ENCODE peak calls at places on chromosomes 11 and 22, in seven cellular contexts. One of them, this sample, is unnamed.

GRCh38 chr11:28887681-28888080 is 779.5 kb downstream of the METTL15 start:
- DNase-seq in lower leg skin: no peak
- DNase-seq in BE2C: no peak
- DNase-seq in mammary epithelial cell: no peak
- DNase-seq in cardiac muscle cell: no peak
- DNase-seq in hepatocyte: no peak
- DNase-seq in colonic mucosa: no peak
- DNase-seq in this sample: no peak

GRCh38 chr22:20239063-20239950 is 28.8 kb downstream of the RTN4R start:
- DNase-seq in colonic mucosa: no peak
- DNase-seq in lower leg skin: no peak
- DNase-seq in mammary epithelial cell: no peak
- DNase-seq in BE2C: peak; percentile 63
- DNase-seq in cardiac muscle cell: no peak
- DNase-seq in hepatocyte: peak; percentile 34
- DNase-seq in this sample: no peak

GRCh38 chr11:124983674-124984511 is 29.9 kb downstream of the CCDC15 start:
- DNase-seq in BE2C: no peak
- DNase-seq in colonic mucosa: no peak
- DNase-seq in hepatocyte: no peak
- DNase-seq in lower leg skin: no peak
- DNase-seq in cardiac muscle cell: no peak
- DNase-seq in mammary epithelial cell: no peak
- DNase-seq in this sample: no peak

GRCh38 chr11:115276182-115276581 is 228.0 kb downstream of the CADM1 start:
- DNase-seq in mammary epithelial cell: no peak
- DNase-seq in lower leg skin: no peak
- DNase-seq in BE2C: no peak
- DNase-seq in cardiac muscle cell: no peak
- DNase-seq in hepatocyte: no peak
- DNase-seq in colonic mucosa: no peak
- DNase-seq in this sample: no peak

GRCh38 chr11:128716661-128717210 is 22.9 kb downstream of the FLI1 start:
- DNase-seq in cardiac muscle cell: no peak
- DNase-seq in lower leg skin: no peak
- DNase-seq in colonic mucosa: no peak
- DNase-seq in BE2C: no peak
- DNase-seq in hepatocyte: no peak
- DNase-seq in mammary epithelial cell: no peak
- DNase-seq in this sample: peak; percentile 36

GRCh38 chr22:43007519-43008102 is 7.3 kb downstream of the PACSIN2 start:
- DNase-seq in cardiac muscle cell: peak; percentile 55
- DNase-seq in colonic mucosa: peak; percentile 85
- DNase-seq in mammary epithelial cell: no peak
- DNase-seq in hepatocyte: peak; percentile 79
- DNase-seq in BE2C: peak; percentile 71
- DNase-seq in lower leg skin: no peak
- DNase-seq in this sample: no peak

GRCh38 chr11:72703281-72704008 is 29.2 kb upstream of the PDE2A start:
- DNase-seq in cardiac muscle cell: no peak
- DNase-seq in hepatocyte: peak; percentile 69
- DNase-seq in BE2C: no peak
- DNase-seq in colonic mucosa: peak; percentile 36
- DNase-seq in lower leg skin: no peak
- DNase-seq in mammary epithelial cell: no peak
- DNase-seq in this sample: peak; percentile 83

GRCh38 chr11:120182790-120183491 is 27.9 kb upstream of the OAF start:
- DNase-seq in lower leg skin: peak; percentile 18
- DNase-seq in mammary epithelial cell: no peak
- DNase-seq in hepatocyte: peak; percentile 64
- DNase-seq in cardiac muscle cell: peak; percentile 74
- DNase-seq in colonic mucosa: peak; percentile 91
- DNase-seq in BE2C: peak; percentile 71
- DNase-seq in this sample: no peak

GRCh38 chr22:50071432-50072166 is 13.5 kb upstream of the TTLL8 start:
- DNase-seq in cardiac muscle cell: no peak
- DNase-seq in mammary epithelial cell: peak; percentile 10
- DNase-seq in colonic mucosa: no peak
- DNase-seq in BE2C: no peak
- DNase-seq in lower leg skin: no peak
- DNase-seq in hepatocyte: no peak
- DNase-seq in this sample: no peak

GRCh38 chr11:13183094-13183825 is 94.3 kb upstream of the BMAL1 start:
- DNase-seq in lower leg skin: no peak
- DNase-seq in BE2C: no peak
- DNase-seq in cardiac muscle cell: peak; percentile 40
- DNase-seq in hepatocyte: peak; percentile 32
- DNase-seq in colonic mucosa: no peak
- DNase-seq in mammary epithelial cell: peak; percentile 77
- DNase-seq in this sample: no peak

GRCh38 chr11:96307748-96308133 is 35.3 kb downstream of the MAML2 start:
- DNase-seq in hepatocyte: peak; percentile 39
- DNase-seq in mammary epithelial cell: peak; percentile 90
- DNase-seq in cardiac muscle cell: no peak
- DNase-seq in colonic mucosa: peak; percentile 75
- DNase-seq in BE2C: peak; percentile 13
- DNase-seq in lower leg skin: no peak
- DNase-seq in this sample: no peak

GRCh38 chr11:75107187-75107586 is 10.5 kb upstream of the OR2AT4 start:
- DNase-seq in BE2C: no peak
- DNase-seq in cardiac muscle cell: no peak
- DNase-seq in lower leg skin: no peak
- DNase-seq in mammary epithelial cell: no peak
- DNase-seq in hepatocyte: no peak
- DNase-seq in colonic mucosa: no peak
- DNase-seq in this sample: no peak

GRCh38 chr11:64007160-64007628 is 21.0 kb downstream of the OTUB1 start:
- DNase-seq in BE2C: no peak
- DNase-seq in colonic mucosa: peak; percentile 27
- DNase-seq in hepatocyte: peak; percentile 52
- DNase-seq in lower leg skin: no peak
- DNase-seq in cardiac muscle cell: peak; percentile 49
- DNase-seq in mammary epithelial cell: peak; percentile 20
- DNase-seq in this sample: no peak

GRCh38 chr22:36073476-36073875 is 44.9 kb upstream of the RBFOX2 start:
- DNase-seq in hepatocyte: no peak
- DNase-seq in BE2C: no peak
- DNase-seq in lower leg skin: no peak
- DNase-seq in mammary epithelial cell: no peak
- DNase-seq in cardiac muscle cell: no peak
- DNase-seq in colonic mucosa: no peak
- DNase-seq in this sample: no peak

GRCh38 chr22:19758896-19759458 is 1.6 kb upstream of the TBX1 start:
- DNase-seq in BE2C: no peak
- DNase-seq in colonic mucosa: no peak
- DNase-seq in cardiac muscle cell: no peak
- DNase-seq in lower leg skin: no peak
- DNase-seq in hepatocyte: no peak
- DNase-seq in mammary epithelial cell: no peak
- DNase-seq in this sample: no peak

GRCh38 chr22:36636916-36637315 is 66.6 kb downstream of the CACNG2 start:
- DNase-seq in colonic mucosa: no peak
- DNase-seq in cardiac muscle cell: no peak
- DNase-seq in lower leg skin: no peak
- DNase-seq in BE2C: no peak
- DNase-seq in hepatocyte: no peak
- DNase-seq in mammary epithelial cell: no peak
- DNase-seq in this sample: no peak

GRCh38 chr11:71240865-71241691 is 11.3 kb downstream of the SHANK2 start:
- DNase-seq in lower leg skin: peak; percentile 43
- DNase-seq in mammary epithelial cell: peak; percentile 88
- DNase-seq in BE2C: no peak
- DNase-seq in hepatocyte: peak; percentile 85
- DNase-seq in colonic mucosa: no peak
- DNase-seq in cardiac muscle cell: no peak
- DNase-seq in this sample: no peak

GRCh38 chr11:107624983-107625779 is 34.2 kb downstream of the ELMOD1 start:
- DNase-seq in lower leg skin: no peak
- DNase-seq in BE2C: no peak
- DNase-seq in colonic mucosa: no peak
- DNase-seq in hepatocyte: no peak
- DNase-seq in mammary epithelial cell: no peak
- DNase-seq in cardiac muscle cell: no peak
- DNase-seq in this sample: no peak

GRCh38 chr11:13135385-13136271 is 126.5 kb downstream of the RASSF10 start:
- DNase-seq in mammary epithelial cell: peak; percentile 92
- DNase-seq in BE2C: no peak
- DNase-seq in lower leg skin: no peak
- DNase-seq in hepatocyte: no peak
- DNase-seq in cardiac muscle cell: peak; percentile 78
- DNase-seq in colonic mucosa: no peak
- DNase-seq in this sample: no peak

GRCh38 chr11:123505546-123506299 is 75.7 kb downstream of the GRAMD1B start:
- DNase-seq in lower leg skin: no peak
- DNase-seq in cardiac muscle cell: no peak
- DNase-seq in colonic mucosa: no peak
- DNase-seq in BE2C: peak; percentile 56
- DNase-seq in hepatocyte: peak; percentile 26
- DNase-seq in mammary epithelial cell: no peak
- DNase-seq in this sample: no peak
- H3K4me3 ChIP-seq in lower leg skin: no peak overlapping the region
- H3K4me3 ChIP-seq in cardiac muscle cell: no peak overlapping the region
- H3K4me3 ChIP-seq in colonic mucosa: no peak overlapping the region
- H3K4me3 ChIP-seq in BE2C: no peak overlapping the region
- H3K4me3 ChIP-seq in hepatocyte: no peak overlapping the region
- H3K4me3 ChIP-seq in mammary epithelial cell: no peak overlapping the region
- H3K4me3 ChIP-seq in this sample: no peak overlapping the region

GRCh38 chr11:67283490-67283963 is 5.6 kb upstream of the ANKRD13D start:
- DNase-seq in hepatocyte: no peak
- DNase-seq in cardiac muscle cell: no peak
- DNase-seq in colonic mucosa: no peak
- DNase-seq in lower leg skin: no peak
- DNase-seq in BE2C: no peak
- DNase-seq in mammary epithelial cell: no peak
- DNase-seq in this sample: no peak
- TF ChIP-seq CTCF in hepatocyte: no peak
- TF ChIP-seq CTCF in cardiac muscle cell: no peak
- TF ChIP-seq CTCF in colonic mucosa: no peak
- TF ChIP-seq CTCF in lower leg skin: no peak
- TF ChIP-seq CTCF in BE2C: no peak
- TF ChIP-seq CTCF in mammary epithelial cell: no peak
- TF ChIP-seq CTCF in this sample: no peak

GRCh38 chr11:44861829-44862545 is 88.7 kb downstream of the TP53I11 start:
- DNase-seq in BE2C: peak; percentile 46
- DNase-seq in hepatocyte: peak; percentile 86
- DNase-seq in cardiac muscle cell: peak; percentile 72
- DNase-seq in mammary epithelial cell: peak; percentile 97
- DNase-seq in colonic mucosa: peak; percentile 54
- DNase-seq in lower leg skin: peak; percentile 56
- DNase-seq in this sample: peak; percentile 86
- H3K4me3 ChIP-seq in BE2C: no peak overlapping the region
- H3K4me3 ChIP-seq in hepatocyte: no peak overlapping the region
- H3K4me3 ChIP-seq in cardiac muscle cell: no peak overlapping the region
- H3K4me3 ChIP-seq in mammary epithelial cell: no peak overlapping the region
- H3K4me3 ChIP-seq in colonic mucosa: no peak overlapping the region
- H3K4me3 ChIP-seq in lower leg skin: no peak overlapping the region
- H3K4me3 ChIP-seq in this sample: no peak overlapping the region

GRCh38 chr11:47161890-47162289 is 14.8 kb downstream of the ARFGAP2 start:
- DNase-seq in BE2C: no peak
- DNase-seq in mammary epithelial cell: no peak
- DNase-seq in lower leg skin: no peak
- DNase-seq in cardiac muscle cell: no peak
- DNase-seq in hepatocyte: no peak
- DNase-seq in colonic mucosa: no peak
- DNase-seq in this sample: no peak
- TF ChIP-seq CTCF in BE2C: no peak
- TF ChIP-seq CTCF in mammary epithelial cell: no peak
- TF ChIP-seq CTCF in lower leg skin: no peak
- TF ChIP-seq CTCF in cardiac muscle cell: no peak
- TF ChIP-seq CTCF in hepatocyte: no peak
- TF ChIP-seq CTCF in colonic mucosa: no peak
- TF ChIP-seq CTCF in this sample: no peak

GRCh38 chr22:24496661-24497060 is 1.5 kb downstream of the UPB1 start:
- DNase-seq in lower leg skin: no peak
- DNase-seq in mammary epithelial cell: no peak
- DNase-seq in BE2C: no peak
- DNase-seq in cardiac muscle cell: no peak
- DNase-seq in hepatocyte: no peak
- DNase-seq in colonic mucosa: no peak
- DNase-seq in this sample: no peak
- H3K4me3 ChIP-seq in lower leg skin: no peak overlapping the region
- H3K4me3 ChIP-seq in mammary epithelial cell: no peak overlapping the region
- H3K4me3 ChIP-seq in BE2C: no peak overlapping the region
- H3K4me3 ChIP-seq in cardiac muscle cell: no peak overlapping the region
- H3K4me3 ChIP-seq in hepatocyte: no peak overlapping the region
- H3K4me3 ChIP-seq in colonic mucosa: no peak overlapping the region
- H3K4me3 ChIP-seq in this sample: no peak overlapping the region